ENCODE peak calls at places on chromosomes 13 and 19, in four cellular contexts. One of them, this sample, is unnamed.

GRCh38 chr13:73792796-73793195 is 341.4 kb downstream of the KLF12 start:
- DNase-seq in B cell: no peak
- DNase-seq in AG10803: no peak
- DNase-seq in lower leg skin: no peak
- DNase-seq in this sample: no peak

GRCh38 chr13:50677687-50678463 is 165.6 kb downstream of the DLEU7 start:
- DNase-seq in B cell: no peak
- DNase-seq in AG10803: peak; percentile 40
- DNase-seq in lower leg skin: no peak
- DNase-seq in this sample: no peak

GRCh38 chr13:106373989-106374572 is 161.4 kb downstream of the EFNB2 start:
- DNase-seq in B cell: no peak
- DNase-seq in AG10803: peak; percentile 86
- DNase-seq in lower leg skin: no peak
- DNase-seq in this sample: peak; percentile 94

GRCh38 chr13:29624997-29625396 is 29.5 kb upstream of the SLC7A1 start:
- DNase-seq in B cell: no peak
- DNase-seq in AG10803: no peak
- DNase-seq in lower leg skin: no peak
- DNase-seq in this sample: no peak

GRCh38 chr19:3692141-3693029 is 7.9 kb downstream of the PIP5K1C start:
- DNase-seq in B cell: no peak
- DNase-seq in AG10803: no peak
- DNase-seq in lower leg skin: no peak
- DNase-seq in this sample: no peak

GRCh38 chr19:29806098-29806866 is 5.5 kb upstream of the CCNE1 start:
- DNase-seq in B cell: no peak
- DNase-seq in AG10803: peak; percentile 20
- DNase-seq in lower leg skin: no peak
- DNase-seq in this sample: no peak

GRCh38 chr19:18208098-18208951 is 4.5 kb upstream of the RAB3A start:
- DNase-seq in B cell: no peak
- DNase-seq in AG10803: peak; percentile 68
- DNase-seq in lower leg skin: no peak
- DNase-seq in this sample: no peak

GRCh38 chr13:59677966-59678814 is 485.5 kb downstream of the DIAPH3 start:
- DNase-seq in B cell: no peak
- DNase-seq in AG10803: peak; percentile 57
- DNase-seq in lower leg skin: no peak
- DNase-seq in this sample: peak; percentile 71

GRCh38 chr19:2352121-2352520 is 7.9 kb upstream of the TMPRSS9 start:
- DNase-seq in B cell: no peak
- DNase-seq in AG10803: no peak
- DNase-seq in lower leg skin: no peak
- DNase-seq in this sample: no peak

GRCh38 chr13:57673197-57673596 is 41.7 kb downstream of the PCDH17 start:
- DNase-seq in B cell: no peak
- DNase-seq in AG10803: no peak
- DNase-seq in lower leg skin: no peak
- DNase-seq in this sample: no peak

GRCh38 chr13:111861766-111862366 is 205.1 kb upstream of the SOX1 start:
- DNase-seq in B cell: no peak
- DNase-seq in AG10803: no peak
- DNase-seq in lower leg skin: no peak
- DNase-seq in this sample: no peak

GRCh38 chr19:40229484-40229883 is 3.0 kb upstream of the CCNP start:
- DNase-seq in B cell: no peak
- DNase-seq in AG10803: peak; percentile 12
- DNase-seq in lower leg skin: no peak
- DNase-seq in this sample: peak; percentile 22

GRCh38 chr13:102346769-102347168 is 55.1 kb downstream of the FGF14 start:
- DNase-seq in B cell: no peak
- DNase-seq in AG10803: no peak
- DNase-seq in lower leg skin: no peak
- DNase-seq in this sample: no peak

GRCh38 chr19:485583-486236 is 10.6 kb upstream of the MADCAM1 start:
- DNase-seq in B cell: no peak
- DNase-seq in AG10803: peak; percentile 35
- DNase-seq in lower leg skin: peak; percentile 96
- DNase-seq in this sample: peak; percentile 61

GRCh38 chr19:39924389-39924788 is 10.0 kb downstream of the FCGBP start:
- DNase-seq in B cell: no peak
- DNase-seq in AG10803: no peak
- DNase-seq in lower leg skin: peak; percentile 69
- DNase-seq in this sample: no peak

GRCh38 chr13:27419333-27419732 is 5.1 kb upstream of the GTF3A start:
- DNase-seq in B cell: no peak
- DNase-seq in AG10803: no peak
- DNase-seq in lower leg skin: no peak
- DNase-seq in this sample: no peak

GRCh38 chr13:110209950-110210603 is 96.9 kb downstream of the COL4A1 start:
- DNase-seq in B cell: no peak
- DNase-seq in AG10803: no peak
- DNase-seq in lower leg skin: no peak
- DNase-seq in this sample: no peak

GRCh38 chr13:94419304-94419943 is 60.1 kb downstream of the DCT start:
- DNase-seq in B cell: no peak
- DNase-seq in AG10803: peak; percentile 44
- DNase-seq in lower leg skin: no peak
- DNase-seq in this sample: peak; percentile 48

GRCh38 chr13:63370101-63370500 is 1954.5 kb upstream of the PCDH20 start:
- DNase-seq in B cell: no peak
- DNase-seq in AG10803: no peak
- DNase-seq in lower leg skin: no peak
- DNase-seq in this sample: no peak

GRCh38 chr19:4374451-4375163 is 25.7 kb downstream of the SH3GL1 start:
- DNase-seq in B cell: no peak
- DNase-seq in AG10803: peak; percentile 93
- DNase-seq in lower leg skin: peak; percentile 96
- DNase-seq in this sample: peak; percentile 84

GRCh38 chr19:52542984-52543664 is 15.7 kb downstream of the ZNF808 start:
- DNase-seq in B cell: no peak
- DNase-seq in AG10803: no peak
- DNase-seq in lower leg skin: no peak
- DNase-seq in this sample: no peak

GRCh38 chr19:955803-956746 is 28.1 kb upstream of the WDR18 start:
- DNase-seq in B cell: no peak
- DNase-seq in AG10803: no peak
- DNase-seq in lower leg skin: no peak
- DNase-seq in this sample: no peak

GRCh38 chr13:93147946-93148345 is 78.7 kb upstream of the GPC6 start:
- DNase-seq in B cell: no peak
- DNase-seq in AG10803: no peak
- DNase-seq in lower leg skin: no peak
- DNase-seq in this sample: peak; percentile 57

DNA sequence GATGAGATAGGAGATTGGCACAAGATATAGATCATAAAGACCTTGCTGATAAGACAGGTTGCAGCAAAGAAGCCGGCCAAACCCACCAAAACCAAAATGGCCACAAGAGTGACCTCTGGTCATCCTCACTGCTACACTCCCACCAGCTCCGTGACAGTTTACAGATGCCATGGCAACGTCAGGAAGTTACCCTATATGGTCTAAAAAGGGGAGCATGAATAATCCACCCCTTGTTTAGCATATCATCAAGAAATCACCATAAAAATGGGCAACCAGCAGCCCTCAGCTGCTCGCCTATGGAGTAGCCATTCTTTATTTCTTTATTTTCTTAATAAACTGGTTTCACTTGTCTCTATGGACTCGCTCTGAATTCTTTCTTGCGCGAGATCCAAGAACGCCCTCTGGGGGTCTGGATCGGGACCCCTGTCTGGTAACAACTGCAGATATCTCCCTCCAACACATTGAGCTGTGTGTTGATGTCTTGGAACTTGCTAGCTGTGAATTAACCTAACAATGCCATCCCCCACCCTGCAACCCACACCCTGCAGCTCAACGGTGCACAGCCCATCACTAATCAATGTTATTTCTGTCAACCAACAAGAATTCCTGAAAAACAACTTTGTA is 27.1 kb upstream of the GRTP1 start:
- DNase-seq in B cell: no peak
- DNase-seq in AG10803: no peak
- DNase-seq in lower leg skin: peak; percentile 53
- DNase-seq in this sample: no peak
- TF ChIP-seq CTCF in B cell: no peak
- TF ChIP-seq CTCF in AG10803: no peak
- TF ChIP-seq CTCF in lower leg skin: no peak
- TF ChIP-seq CTCF in this sample: no peak

DNA sequence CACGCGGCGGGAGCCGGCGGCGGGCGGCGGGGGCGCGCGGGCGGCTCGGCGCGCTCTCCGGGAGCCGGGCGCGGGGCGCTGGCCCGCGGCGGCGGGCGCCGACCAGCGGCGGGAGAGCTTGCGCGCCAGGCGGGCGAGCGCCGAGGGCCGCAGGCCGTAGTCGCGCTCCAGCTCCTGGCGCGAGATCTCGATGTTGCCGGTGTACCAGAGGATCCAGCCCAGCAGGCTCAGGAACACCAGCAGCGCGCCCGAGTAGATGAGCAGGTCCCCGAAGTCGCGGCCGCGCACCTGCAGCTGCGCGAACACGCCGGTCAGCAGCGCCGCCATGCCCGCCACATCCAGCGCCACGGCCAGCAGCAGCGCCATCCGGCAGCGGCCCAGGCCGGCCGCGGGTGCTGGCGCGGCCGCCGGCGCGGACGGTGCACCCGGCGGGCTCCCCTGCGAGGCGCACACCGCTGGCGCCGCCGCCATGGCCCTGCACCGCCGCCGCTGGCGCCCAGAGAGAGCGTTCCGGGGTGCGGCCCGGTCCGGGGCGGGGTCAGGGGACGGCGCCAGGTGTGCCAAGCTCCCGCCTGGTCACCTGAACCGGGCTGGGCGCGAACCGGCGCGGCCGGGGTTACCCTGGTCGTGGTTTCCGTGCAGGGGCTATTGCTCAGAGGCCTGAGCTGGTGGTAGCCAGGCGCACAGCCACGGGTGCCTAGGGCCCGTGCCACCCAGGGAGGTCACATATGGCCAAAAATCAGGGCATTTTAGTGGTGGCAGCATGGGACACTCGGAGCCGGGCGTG is at the start of gene TMEM238:
- DNase-seq in B cell: no peak
- DNase-seq in AG10803: peak; percentile 62
- DNase-seq in lower leg skin: peak; percentile 90
- DNase-seq in this sample: peak; percentile 68
- TF ChIP-seq CTCF in B cell: no peak
- TF ChIP-seq CTCF in AG10803: no peak
- TF ChIP-seq CTCF in lower leg skin: no peak
- TF ChIP-seq CTCF in this sample: no peak

GRCh38 chr19:48798937-48799336 is 11.9 kb downstream of the BCAT2 start:
- DNase-seq in B cell: no peak
- DNase-seq in AG10803: peak; percentile 23
- DNase-seq in lower leg skin: no peak
- DNase-seq in this sample: peak; percentile 55

GRCh38 chr19:48796468-48797083 is 14.3 kb downstream of the BCAT2 start:
- DNase-seq in B cell: no peak
- DNase-seq in AG10803: no peak
- DNase-seq in lower leg skin: no peak
- DNase-seq in this sample: no peak

GRCh38 chr19:48797103-48797502 is 13.7 kb downstream of the BCAT2 start:
- DNase-seq in B cell: no peak
- DNase-seq in AG10803: no peak
- DNase-seq in lower leg skin: no peak
- DNase-seq in this sample: no peak

GRCh38 chr19:48802623-48803022 is 8.2 kb downstream of the BCAT2 start:
- DNase-seq in B cell: no peak
- DNase-seq in AG10803: no peak
- DNase-seq in lower leg skin: no peak
- DNase-seq in this sample: no peak

DNA sequence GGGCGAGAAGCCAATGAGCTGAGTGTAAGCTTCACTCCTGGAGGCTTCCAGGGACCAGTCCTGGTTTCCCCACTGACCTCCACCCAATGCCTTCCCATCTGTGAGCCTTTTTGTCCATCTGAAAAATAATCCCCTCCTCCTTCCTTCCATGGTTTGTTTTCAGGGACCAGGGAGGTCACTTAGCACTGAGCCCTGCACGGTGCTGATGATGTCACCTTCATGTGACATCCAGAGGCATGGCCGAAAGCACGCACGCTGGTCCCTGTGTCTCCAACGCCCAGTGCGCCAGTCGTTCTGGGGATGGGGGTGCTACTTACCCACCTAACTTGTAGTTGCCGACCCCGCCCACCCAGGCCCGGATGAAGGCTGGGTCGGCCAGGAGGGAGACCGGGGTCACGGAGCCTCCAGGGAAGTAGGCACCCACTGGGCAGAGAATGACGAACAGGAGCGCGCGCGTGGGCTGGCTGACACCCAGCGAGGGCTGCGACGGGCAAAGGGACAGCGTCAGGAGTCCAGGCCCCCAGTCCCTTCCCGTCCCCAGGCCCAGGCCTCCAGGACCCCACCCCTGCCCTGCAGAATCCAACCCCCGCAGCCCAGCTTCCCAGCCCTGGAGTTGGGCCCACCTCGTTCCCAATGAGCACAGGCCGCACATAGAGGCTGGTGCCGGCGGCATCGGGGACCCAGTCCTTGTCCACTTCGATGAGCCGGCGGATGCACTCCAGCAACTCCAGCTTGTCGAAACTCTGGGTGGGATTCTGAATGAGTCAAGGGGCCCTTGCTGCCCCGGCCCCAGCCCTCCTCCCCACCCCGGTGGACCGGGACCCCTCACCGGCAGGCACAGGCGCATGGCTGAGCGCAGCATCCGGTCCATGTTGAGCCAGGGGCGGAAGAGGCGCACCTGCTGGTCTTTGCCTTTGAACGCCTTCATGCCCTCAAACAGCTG is 11.2 kb downstream of the BCAT2 start:
- DNase-seq in B cell: no peak
- DNase-seq in AG10803: no peak
- DNase-seq in lower leg skin: no peak
- DNase-seq in this sample: no peak
- TF ChIP-seq CTCF in B cell: no peak
- TF ChIP-seq CTCF in AG10803: no peak
- TF ChIP-seq CTCF in lower leg skin: no peak
- TF ChIP-seq CTCF in this sample: no peak

DNA sequence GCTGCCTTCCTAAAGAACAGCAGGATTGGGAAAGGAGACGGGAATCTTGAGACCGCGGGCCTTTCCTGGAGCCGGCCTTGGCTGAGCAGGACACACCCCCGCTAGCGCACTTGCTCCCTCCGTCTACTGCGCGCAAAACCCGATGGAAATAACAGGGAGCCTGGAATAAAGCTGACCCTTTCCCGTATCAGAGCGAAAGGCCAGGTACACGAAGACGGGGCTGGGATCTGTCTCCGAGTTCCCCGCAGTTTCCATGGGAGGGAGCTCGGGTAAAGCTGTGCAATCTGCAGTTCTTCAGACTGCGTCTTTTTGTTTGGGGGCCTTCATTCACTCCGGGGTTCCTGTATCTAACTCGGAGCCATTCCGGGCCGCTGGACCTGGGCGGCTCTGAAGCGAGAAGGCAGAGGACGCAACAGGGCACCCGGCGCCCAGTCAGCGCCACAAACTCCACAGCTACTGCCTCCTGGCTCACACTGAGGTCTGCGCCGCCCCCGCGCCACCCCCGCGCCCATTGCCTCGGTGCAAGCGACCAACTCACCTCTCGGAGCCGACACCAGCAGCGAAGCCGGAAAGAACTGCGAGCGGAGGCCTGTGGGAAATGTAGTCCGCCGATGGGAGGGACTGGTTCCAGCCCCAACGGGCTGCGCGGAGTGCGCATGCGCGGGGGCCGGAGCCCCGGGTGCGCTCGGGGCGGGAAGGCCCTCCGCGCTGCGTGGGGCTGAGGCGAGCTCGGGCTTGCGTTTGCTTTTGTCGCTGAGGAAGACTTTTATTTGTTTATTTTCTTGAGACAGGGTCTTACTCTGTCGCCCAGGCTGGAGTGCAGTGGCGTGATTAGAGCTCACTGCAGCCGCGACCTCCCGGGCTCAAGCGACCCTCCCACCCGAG is at the start of gene ZFP14:
- DNase-seq in B cell: peak; percentile 97
- DNase-seq in AG10803: peak; percentile 89
- DNase-seq in lower leg skin: peak; percentile 97
- DNase-seq in this sample: peak; percentile 93
- TF ChIP-seq CTCF in B cell: peak; percentile 66
- TF ChIP-seq CTCF in AG10803: peak; percentile 32
- TF ChIP-seq CTCF in lower leg skin: no peak
- TF ChIP-seq CTCF in this sample: peak; percentile 34